ENCODE peak calls at places on chromosomes 11 and 22, in ten cellular contexts. I is lower leg skin; H is uterus; D is GM12865; X is colonic mucosa; S is AG04450; V is CD8-positive, alpha-beta memory T cell; A is brain microvascular endothelial cell; B is epithelial cell of esophagus; P is BE2C. U is an unnamed sample.

GRCh38 chr11:20544536-20545237 is 54.7 kb upstream of the SLC6A5 start:
- DNase-seq in I (no peak), H (no peak), D (no peak), X (no peak), S (no peak), V (no peak), A (no peak), B (no peak), P (no peak), U (no peak)

GRCh38 chr11:62138630-62139425 is 15.0 kb downstream of the INCENP start:
- DNase-seq in I (no peak), H (no peak), D (no peak), X (no peak), S (no peak), V (no peak), A (no peak), B (no peak), P (no peak), U (peak)

GRCh38 chr11:132844956-132845355 is 687.3 kb downstream of the OPCML start:
- DNase-seq in I (no peak), H (no peak), D (no peak), X (no peak), S (peak), V (no peak), A (peak), B (peak), P (no peak), U (no peak)

GRCh38 chr11:30960387-30960992 is 374.3 kb upstream of the MPPED2 start:
- DNase-seq in I (no peak), H (no peak), D (peak), X (no peak), S (no peak), V (no peak), A (peak), B (peak), P (no peak), U (no peak)

GRCh38 chr22:47631571-47632102 is 869.2 kb downstream of the TBC1D22A start:
- DNase-seq in I (peak), H (no peak), D (no peak), X (no peak), S (no peak), V (no peak), A (no peak), B (no peak), P (no peak), U (no peak)

GRCh38 chr11:120894207-120894989 is 129.5 kb upstream of the TBCEL start:
- DNase-seq in I (peak), H (no peak), D (no peak), X (no peak), S (no peak), V (no peak), A (no peak), B (peak), P (no peak), U (no peak)

GRCh38 chr22:48492371-48493320 is 1335.0 kb downstream of the BRD1 start:
- DNase-seq in I (peak), H (peak), D (peak), X (peak), S (peak), V (no peak), A (peak), B (peak), P (peak), U (peak)

GRCh38 chr22:23534851-23535717 is 45.0 kb downstream of the IGLL1 start:
- DNase-seq in I (no peak), H (no peak), D (no peak), X (no peak), S (no peak), V (no peak), A (no peak), B (no peak), P (no peak), U (no peak)

GRCh38 chr11:71443736-71444410 is 4.3 kb downstream of the DHCR7 start:
- DNase-seq in I (no peak), H (no peak), D (no peak), X (no peak), S (no peak), V (no peak), A (no peak), B (no peak), P (no peak), U (no peak)

GRCh38 chr22:48835857-48836672 is 991.6 kb downstream of the BRD1 start:
- DNase-seq in I (no peak), H (no peak), D (no peak), X (no peak), S (no peak), V (no peak), A (no peak), B (no peak), P (no peak), U (no peak)

GRCh38 chr11:116916052-116916451 is 78.6 kb upstream of the APOA1 start:
- DNase-seq in I (no peak), H (no peak), D (no peak), X (no peak), S (no peak), V (no peak), A (no peak), B (no peak), P (no peak), U (no peak)

GRCh38 chr11:101321222-101321621 is 191.6 kb upstream of the PGR start:
- DNase-seq in I (no peak), H (no peak), D (no peak), X (no peak), S (no peak), V (no peak), A (no peak), B (peak), P (no peak), U (no peak)

GRCh38 chr11:41201156-41201555 is 258.3 kb downstream of the LRRC4C start:
- DNase-seq in I (no peak), H (no peak), D (peak), X (no peak), S (no peak), V (no peak), A (no peak), B (peak), P (peak), U (peak)

GRCh38 chr11:84089072-84090057 is 803.2 kb upstream of the CCDC90B start:
- DNase-seq in I (no peak), H (no peak), D (no peak), X (no peak), S (no peak), V (no peak), A (no peak), B (peak), P (peak), U (no peak)

GRCh38 chr11:122101625-122102291 is 14.3 kb downstream of the BLID start:
- DNase-seq in I (peak), H (peak), D (no peak), X (peak), S (peak), V (no peak), A (peak), B (peak), P (peak), U (peak)

GRCh38 chr11:122102426-122102825 is 13.6 kb downstream of the BLID start:
- DNase-seq in I (no peak), H (no peak), D (no peak), X (no peak), S (no peak), V (no peak), A (no peak), B (no peak), P (no peak), U (no peak)

GRCh38 chr11:122105009-122105828 is 10.8 kb downstream of the BLID start:
- DNase-seq in I (no peak), H (no peak), D (no peak), X (no peak), S (no peak), V (no peak), A (no peak), B (peak), P (no peak), U (no peak)

GRCh38 chr11:122103366-122103765 is 12.6 kb downstream of the BLID start:
- DNase-seq in I (no peak), H (no peak), D (no peak), X (no peak), S (no peak), V (no peak), A (no peak), B (peak), P (no peak), U (no peak)

DNA sequence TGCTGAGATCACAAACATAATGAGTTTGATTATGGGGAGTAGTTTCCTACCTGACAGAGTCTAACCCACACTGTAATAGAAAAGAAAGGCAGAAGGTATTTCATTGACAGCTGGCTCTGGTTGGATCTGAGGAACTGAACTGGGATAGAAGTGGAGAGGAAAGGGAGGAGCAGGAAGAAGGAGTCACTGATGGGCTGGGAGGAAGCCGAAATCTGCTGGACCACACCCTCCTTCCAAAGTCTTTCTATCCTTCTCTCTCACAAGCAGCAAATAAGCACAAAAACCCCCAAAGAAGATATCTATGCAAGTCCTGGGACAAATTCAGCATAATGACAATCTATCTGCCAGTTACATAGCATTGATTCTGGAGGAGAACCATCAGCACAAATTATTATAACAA is 11.6 kb downstream of the BLID start:
- DNase-seq in I (no peak), H (no peak), D (no peak), X (no peak), S (no peak), V (no peak), A (no peak), B (no peak), P (no peak), U (no peak)
- H3K4me3 ChIP-seq in I (no peak), H (no peak), D (no peak), X (no peak), S (no peak), V (no peak), A (no peak), B (no peak), P (no peak), U (no peak)

DNA sequence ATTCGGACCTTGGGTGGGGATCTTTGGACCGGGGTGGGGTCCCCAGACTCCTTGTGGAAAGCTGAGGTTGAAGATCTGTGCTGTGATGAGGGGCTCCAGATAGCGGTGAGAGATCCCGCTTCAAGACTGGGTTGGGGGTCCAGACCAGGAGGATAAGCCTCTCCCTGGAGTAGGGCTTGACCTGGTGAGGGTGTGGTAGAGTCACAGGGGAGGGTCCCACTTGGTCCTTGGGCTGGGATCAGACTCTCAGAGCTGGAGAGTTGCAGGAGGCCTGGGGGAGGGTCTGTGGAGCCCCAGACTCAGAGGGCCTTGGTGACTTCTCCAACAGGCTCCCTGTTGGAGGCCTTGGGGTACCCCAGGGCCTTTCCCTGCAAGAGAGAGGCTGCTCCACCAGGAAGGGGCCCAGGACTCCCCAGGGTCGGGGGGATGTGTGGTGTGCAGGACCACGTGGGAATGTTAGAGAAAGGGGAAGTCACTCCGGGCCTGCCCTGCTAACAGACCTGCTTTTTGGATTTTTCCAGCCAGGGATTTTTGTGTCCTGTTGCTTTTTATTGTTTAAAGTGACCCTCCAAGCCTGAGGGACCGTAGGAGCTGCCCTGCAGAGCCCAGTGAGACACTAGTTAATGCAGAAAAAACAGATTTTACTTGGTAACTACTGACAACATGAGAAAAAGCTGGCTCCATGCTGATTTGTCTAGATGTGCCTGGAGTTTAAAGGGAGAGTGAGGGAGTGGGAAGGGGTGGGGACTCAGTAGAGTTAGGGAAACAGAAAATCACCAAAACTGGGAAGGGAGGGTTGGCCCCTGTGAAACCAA is 660 bp upstream of the TXNRD2 start:
- DNase-seq in I (no peak), H (no peak), D (peak), X (no peak), S (no peak), V (no peak), A (peak), B (no peak), P (no peak), U (no peak)
- H3K4me3 ChIP-seq in I (peak), H (peak), D (peak), X (peak), S (peak), V (peak), A (peak), B (peak), P (peak), U (peak)

DNA sequence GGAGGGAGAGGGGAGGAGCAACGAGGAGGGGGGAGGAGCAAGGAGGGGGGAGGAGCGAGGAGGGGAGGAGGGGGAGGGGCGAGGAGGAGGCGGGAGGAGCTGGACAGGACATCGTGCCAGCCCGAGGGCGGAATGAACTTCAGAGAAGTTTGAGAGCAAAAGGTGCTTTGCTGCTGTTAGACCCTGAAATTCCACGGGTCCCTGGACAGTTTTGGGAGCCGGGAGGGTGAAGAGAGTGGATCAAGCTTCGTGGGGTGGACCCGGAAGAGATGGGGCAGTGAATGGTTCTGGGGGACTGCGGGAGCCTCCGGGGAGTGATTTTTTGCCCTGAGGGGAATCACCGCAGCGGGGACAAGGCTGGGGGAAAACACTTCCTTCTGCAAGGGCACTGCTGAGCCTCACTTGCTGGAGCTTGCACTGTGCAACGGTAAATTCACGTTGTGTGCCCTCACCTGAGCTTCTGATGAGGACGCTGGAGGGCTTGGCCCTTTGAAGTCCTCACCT is 10.7 kb upstream of the NLRP6 start:
- DNase-seq in I (peak), H (peak), D (peak), X (peak), S (no peak), V (peak), A (no peak), B (no peak), P (no peak), U (no peak)
- H3K4me3 ChIP-seq in I (no peak), H (no peak), D (peak), X (peak), S (no peak), V (peak), A (no peak), B (peak), P (no peak), U (no peak)

GRCh38 chr11:124839972-124840621 is 25.1 kb upstream of the ROBO3 start:
- DNase-seq in I (no peak), H (no peak), D (no peak), X (no peak), S (no peak), V (no peak), A (no peak), B (no peak), P (no peak), U (no peak)
- H3K4me3 ChIP-seq in I (no peak), H (peak), D (no peak), X (no peak), S (peak), V (no peak), A (peak), B (no peak), P (no peak), U (no peak)

GRCh38 chr11:125129316-125129990 is 18.0 kb upstream of the TMEM218 start:
- DNase-seq in I (no peak), H (no peak), D (no peak), X (no peak), S (no peak), V (no peak), A (no peak), B (no peak), P (no peak), U (no peak)

GRCh38 chr11:125132586-125132985 is 21.2 kb upstream of the TMEM218 start:
- DNase-seq in I (no peak), H (no peak), D (no peak), X (no peak), S (no peak), V (no peak), A (peak), B (no peak), P (no peak), U (no peak)

GRCh38 chr11:125128450-125128849 is 17.0 kb upstream of the TMEM218 start:
- DNase-seq in I (no peak), H (no peak), D (no peak), X (no peak), S (peak), V (no peak), A (peak), B (peak), P (no peak), U (no peak)

DNA sequence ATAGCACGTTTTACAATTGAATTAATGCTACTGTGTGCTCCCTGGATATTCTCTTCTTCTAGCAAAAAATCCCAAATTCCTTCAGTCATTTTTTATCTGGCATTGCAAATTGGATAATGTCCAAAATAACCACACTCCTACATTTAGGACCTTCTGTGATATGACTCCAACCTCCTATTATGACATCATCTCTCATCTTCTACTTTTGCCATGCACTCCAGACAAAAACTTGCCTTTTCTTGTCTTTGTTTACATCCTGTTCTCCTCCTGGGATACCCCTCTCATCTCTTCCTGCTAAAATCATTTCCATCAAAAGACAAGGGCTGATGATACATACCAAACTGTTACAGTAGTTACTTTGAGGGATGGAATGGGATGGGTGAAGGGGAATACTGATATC is 20.6 kb upstream of the TMEM218 start:
- DNase-seq in I (no peak), H (no peak), D (no peak), X (no peak), S (no peak), V (no peak), A (no peak), B (peak), P (no peak), U (no peak)
- H3K4me3 ChIP-seq in I (no peak), H (no peak), D (no peak), X (no peak), S (no peak), V (no peak), A (no peak), B (no peak), P (no peak), U (no peak)

GRCh38 chr11:57763568-57763967 is 2.0 kb downstream of the CTNND1 start:
- DNase-seq in I (no peak), H (no peak), D (no peak), X (peak), S (no peak), V (no peak), A (peak), B (peak), P (no peak), U (peak)
- H3K4me3 ChIP-seq in I (no peak), H (peak), D (peak), X (peak), S (peak), V (no peak), A (peak), B (peak), P (peak), U (peak)

U was measured in SJSA1.